ENCODE peak calls at places on chromosome 10, in ten cellular contexts. F is NCI-H1048, V is heart right ventricle, Q is cardiac fibroblast, E is left cardiac atrium, T is germinal center, I is NCI-H1694 treated with DMSO at 0.1 percent for 48 hours, S is ascending aorta, O is H54, Y is NCI-H1092. G is an unnamed sample.

GRCh38 chr10:103125323-103126267 is 67.5 kb downstream of the NT5C2 start:
- DNase-seq in S (no peak), E (no peak), Y (no peak), I (no peak), O (no peak), T (no peak), V (no peak), F (no peak), Q (no peak), G (no peak)

GRCh38 chr10:27223964-27224363 is 16.6 kb downstream of the ACBD5 start:
- DNase-seq in T (peak; percentile 17), O (no peak), S (no peak), F (peak; percentile 5), Y (no peak), V (peak; percentile 39), Q (peak; percentile 64), I (no peak), E (peak; percentile 41), G (peak; percentile 10)

GRCh38 chr10:80259405-80259871 is 30.0 kb downstream of the MAT1A start:
- DNase-seq in Y (no peak), I (no peak), O (no peak), V (no peak), S (no peak), E (no peak), F (no peak), Q (peak; percentile 33), T (no peak), G (no peak)

GRCh38 chr10:100715101-100715444 is 30.3 kb upstream of the PAX2 start:
- DNase-seq in F (no peak), O (no peak), T (no peak), V (no peak), S (no peak), Y (no peak), I (no peak), Q (no peak), E (no peak), G (no peak)

GRCh38 chr10:48794074-48794473 is 109.4 kb downstream of the WDFY4 start:
- DNase-seq in S (no peak), E (no peak), O (no peak), F (no peak), V (no peak), Q (no peak), I (no peak), Y (no peak), T (no peak), G (no peak)

GRCh38 chr10:17380888-17381287 is 73.5 kb downstream of the ST8SIA6 start:
- DNase-seq in O (no peak), I (no peak), V (no peak), S (no peak), Q (no peak), T (no peak), F (no peak), E (no peak), Y (no peak), G (no peak)

GRCh38 chr10:92880233-92880861 is 32.0 kb downstream of the EXOC6 start:
- DNase-seq in O (no peak), T (no peak), Y (peak; percentile 17), V (peak; percentile 41), I (peak; percentile 64), F (no peak), E (no peak), Q (peak; percentile 80), S (no peak), G (peak; percentile 64)

GRCh38 chr10:102268333-102268999 is 23.1 kb downstream of the GBF1 start:
- DNase-seq in Q (peak; percentile 49), S (no peak), Y (no peak), E (no peak), O (no peak), F (no peak), T (no peak), I (no peak), V (no peak), G (no peak)

GRCh38 chr10:21532694-21533576 is 1.1 kb upstream of the MLLT10 start:
- DNase-seq in Y (no peak), Q (no peak), F (no peak), T (no peak), S (no peak), V (no peak), O (no peak), I (peak; percentile 53), E (no peak), G (no peak)

GRCh38 chr10:80186364-80187012 is 18.8 kb downstream of the ANXA11 start:
- DNase-seq in V (no peak), E (peak; percentile 72), Y (no peak), I (no peak), O (no peak), Q (peak; percentile 32), S (no peak), F (no peak), T (no peak), G (no peak)

GRCh38 chr10:81192404-81192803 is 654.7 kb downstream of the SH2D4B start:
- DNase-seq in E (no peak), F (no peak), Y (no peak), V (no peak), Q (no peak), T (no peak), S (no peak), O (no peak), I (no peak), G (no peak)

GRCh38 chr10:49053053-49053997 is 62.0 kb downstream of the VSTM4 start:
- DNase-seq in S (no peak), Q (no peak), O (no peak), F (no peak), Y (no peak), V (peak; percentile 37), I (no peak), E (peak; percentile 40), T (no peak), G (no peak)

GRCh38 chr10:5584895-5585516 is 60.2 kb downstream of the CALML3 start:
- DNase-seq in O (peak; percentile 79), I (no peak), S (no peak), Y (peak; percentile 64), F (no peak), Q (peak; percentile 85), T (no peak), V (no peak), E (no peak), G (no peak)

GRCh38 chr10:125130886-125131285 is 29.5 kb downstream of the CTBP2 start:
- DNase-seq in T (no peak), S (no peak), F (no peak), E (no peak), I (no peak), Y (no peak), O (no peak), Q (no peak), V (no peak), G (no peak)

GRCh38 chr10:16155761-16156322 is 281.0 kb upstream of the PTER start:
- DNase-seq in Y (no peak), O (no peak), V (no peak), F (no peak), S (no peak), T (no peak), I (no peak), E (no peak), Q (no peak), G (no peak)

GRCh38 chr10:15176269-15176668 is 7.8 kb upstream of the NMT2 start:
- DNase-seq in F (no peak), I (no peak), E (no peak), Q (no peak), V (no peak), Y (no peak), S (no peak), O (no peak), T (no peak), G (no peak)

GRCh38 chr10:97065128-97065527 is 120.6 kb downstream of the SLIT1 start:
- DNase-seq in T (no peak), Q (no peak), V (no peak), Y (no peak), E (no peak), F (no peak), O (peak; percentile 59), I (no peak), S (no peak), G (no peak)

GRCh38 chr10:49287689-49288340 is 11.2 kb upstream of the C10orf71 start:
- DNase-seq in I (no peak), Y (no peak), S (no peak), Q (no peak), E (no peak), T (no peak), F (no peak), O (no peak), V (no peak), G (no peak)